ENCODE peak calls at places on chromosomes 12 and 14, in five cellular contexts. One of them, this sample, is unnamed.

GRCh38 chr12:26566670-26567069 is 266.3 kb downstream of the ITPR2 start:
- DNase-seq in glutamatergic neuron: no peak
- DNase-seq in heart left ventricle: no peak
- DNase-seq in body of pancreas: no peak
- DNase-seq in Calu3: no peak
- DNase-seq in this sample: no peak

GRCh38 chr12:26119391-26119981 is 5.4 kb downstream of the BHLHE41 start:
- DNase-seq in glutamatergic neuron: no peak
- DNase-seq in heart left ventricle: no peak
- DNase-seq in body of pancreas: no peak
- DNase-seq in Calu3: peak; percentile 31
- DNase-seq in this sample: no peak

GRCh38 chr14:55578511-55578910 is 1.5 kb upstream of the KTN1 start:
- DNase-seq in glutamatergic neuron: no peak
- DNase-seq in heart left ventricle: no peak
- DNase-seq in body of pancreas: no peak
- DNase-seq in Calu3: no peak
- DNase-seq in this sample: no peak

GRCh38 chr12:75706786-75707605 is 195.6 kb upstream of the KRR1 start:
- DNase-seq in glutamatergic neuron: no peak
- DNase-seq in heart left ventricle: no peak
- DNase-seq in body of pancreas: no peak
- DNase-seq in Calu3: no peak
- DNase-seq in this sample: no peak

GRCh38 chr14:26856832-26857508 is 259.1 kb upstream of the NOVA1 start:
- DNase-seq in glutamatergic neuron: no peak
- DNase-seq in heart left ventricle: peak; percentile 9
- DNase-seq in body of pancreas: no peak
- DNase-seq in Calu3: no peak
- DNase-seq in this sample: no peak

GRCh38 chr14:79136437-79137430 is 966.6 kb downstream of the NRXN3 start:
- DNase-seq in glutamatergic neuron: no peak
- DNase-seq in heart left ventricle: no peak
- DNase-seq in body of pancreas: no peak
- DNase-seq in Calu3: no peak
- DNase-seq in this sample: no peak

GRCh38 chr14:76976623-76977005 is 51.9 kb downstream of the IRF2BPL start:
- DNase-seq in glutamatergic neuron: no peak
- DNase-seq in heart left ventricle: no peak
- DNase-seq in body of pancreas: no peak
- DNase-seq in Calu3: no peak
- DNase-seq in this sample: no peak

GRCh38 chr12:6323340-6323994 is 13.0 kb downstream of the PLEKHG6 start:
- DNase-seq in glutamatergic neuron: no peak
- DNase-seq in heart left ventricle: peak; percentile 77
- DNase-seq in body of pancreas: peak; percentile 48
- DNase-seq in Calu3: peak; percentile 58
- DNase-seq in this sample: peak; percentile 57

GRCh38 chr12:33634544-33634943 is 194.9 kb upstream of the SYT10 start:
- DNase-seq in glutamatergic neuron: no peak
- DNase-seq in heart left ventricle: no peak
- DNase-seq in body of pancreas: no peak
- DNase-seq in Calu3: no peak
- DNase-seq in this sample: no peak

GRCh38 chr14:20516921-20517320 is 11.6 kb downstream of the RNASE10 start:
- DNase-seq in glutamatergic neuron: no peak
- DNase-seq in heart left ventricle: no peak
- DNase-seq in body of pancreas: no peak
- DNase-seq in Calu3: no peak
- DNase-seq in this sample: no peak

GRCh38 chr14:70724061-70724596 is 82.4 kb downstream of the TTC9 start:
- DNase-seq in glutamatergic neuron: no peak
- DNase-seq in heart left ventricle: no peak
- DNase-seq in body of pancreas: no peak
- DNase-seq in Calu3: no peak
- DNase-seq in this sample: no peak
- TF ChIP-seq CTCF in glutamatergic neuron: no peak
- TF ChIP-seq CTCF in heart left ventricle: no peak
- TF ChIP-seq CTCF in body of pancreas: no peak
- TF ChIP-seq CTCF in Calu3: no peak
- TF ChIP-seq CTCF in this sample: no peak

GRCh38 chr14:61759878-61760277 is 2.3 kb upstream of the SNAPC1 start:
- DNase-seq in glutamatergic neuron: no peak
- DNase-seq in heart left ventricle: no peak
- DNase-seq in body of pancreas: no peak
- DNase-seq in Calu3: no peak
- DNase-seq in this sample: no peak

GRCh38 chr14:61765225-61765943 is 3.2 kb downstream of the SNAPC1 start:
- DNase-seq in glutamatergic neuron: no peak
- DNase-seq in heart left ventricle: no peak
- DNase-seq in body of pancreas: no peak
- DNase-seq in Calu3: no peak
- DNase-seq in this sample: no peak

GRCh38 chr14:61764342-61765122 is 2.3 kb downstream of the SNAPC1 start:
- DNase-seq in glutamatergic neuron: no peak
- DNase-seq in heart left ventricle: no peak
- DNase-seq in body of pancreas: no peak
- DNase-seq in Calu3: no peak
- DNase-seq in this sample: no peak

GRCh38 chr14:61761959-61762786 is at the start of gene SNAPC1:
- DNase-seq in glutamatergic neuron: peak; percentile 98
- DNase-seq in heart left ventricle: peak; percentile 98
- DNase-seq in body of pancreas: peak; percentile 97
- DNase-seq in Calu3: peak; percentile 95
- DNase-seq in this sample: peak; percentile 88

DNA sequence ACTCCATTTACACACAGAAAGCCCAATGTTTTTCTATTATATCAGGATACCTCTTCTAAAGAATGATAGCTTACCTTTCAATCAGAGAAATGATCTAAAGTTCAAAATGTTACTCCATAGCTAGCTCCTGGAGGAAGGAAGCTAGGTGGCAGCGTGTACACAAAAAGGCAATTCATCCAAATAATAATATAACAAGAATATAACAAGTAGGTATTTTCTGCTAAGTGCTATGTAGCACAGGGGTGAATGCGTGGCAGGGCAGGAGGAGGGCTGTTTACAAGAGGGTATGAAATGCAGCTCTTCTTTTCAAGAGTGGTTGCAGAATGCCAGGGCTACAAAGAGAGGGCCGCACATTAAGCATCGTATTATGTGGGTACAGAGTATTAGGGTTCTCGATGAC is 663 bp upstream of the SNAPC1 start:
- DNase-seq in glutamatergic neuron: no peak
- DNase-seq in heart left ventricle: no peak
- DNase-seq in body of pancreas: no peak
- DNase-seq in Calu3: no peak
- DNase-seq in this sample: no peak
- TF ChIP-seq CTCF in glutamatergic neuron: no peak
- TF ChIP-seq CTCF in heart left ventricle: no peak
- TF ChIP-seq CTCF in body of pancreas: no peak
- TF ChIP-seq CTCF in Calu3: no peak
- TF ChIP-seq CTCF in this sample: no peak

GRCh38 chr12:3681595-3681921 is 71.4 kb downstream of the CRACR2A start:
- DNase-seq in glutamatergic neuron: no peak
- DNase-seq in heart left ventricle: no peak
- DNase-seq in body of pancreas: no peak
- DNase-seq in Calu3: no peak
- DNase-seq in this sample: no peak

GRCh38 chr12:3679831-3680230 is 73.1 kb downstream of the CRACR2A start:
- DNase-seq in glutamatergic neuron: no peak
- DNase-seq in heart left ventricle: no peak
- DNase-seq in body of pancreas: no peak
- DNase-seq in Calu3: no peak
- DNase-seq in this sample: no peak

GRCh38 chr12:3673960-3674708 is 78.8 kb downstream of the CRACR2A start:
- DNase-seq in glutamatergic neuron: no peak
- DNase-seq in heart left ventricle: no peak
- DNase-seq in body of pancreas: no peak
- DNase-seq in Calu3: no peak
- DNase-seq in this sample: no peak

GRCh38 chr12:3680919-3681594 is 71.9 kb downstream of the CRACR2A start:
- DNase-seq in glutamatergic neuron: peak; percentile 50
- DNase-seq in heart left ventricle: peak; percentile 49
- DNase-seq in body of pancreas: peak; percentile 30
- DNase-seq in Calu3: peak; percentile 38
- DNase-seq in this sample: no peak

GRCh38 chr12:3677609-3678008 is 75.3 kb downstream of the CRACR2A start:
- DNase-seq in glutamatergic neuron: no peak
- DNase-seq in heart left ventricle: no peak
- DNase-seq in body of pancreas: no peak
- DNase-seq in Calu3: no peak
- DNase-seq in this sample: no peak
- TF ChIP-seq CTCF in glutamatergic neuron: no peak
- TF ChIP-seq CTCF in heart left ventricle: no peak
- TF ChIP-seq CTCF in body of pancreas: no peak
- TF ChIP-seq CTCF in Calu3: no peak
- TF ChIP-seq CTCF in this sample: no peak

GRCh38 chr12:9753042-9753820 is 7.5 kb downstream of the CD69 start:
- DNase-seq in glutamatergic neuron: no peak
- DNase-seq in heart left ventricle: no peak
- DNase-seq in body of pancreas: no peak
- DNase-seq in Calu3: no peak
- DNase-seq in this sample: no peak

GRCh38 chr12:9754097-9754964 is 6.4 kb downstream of the CD69 start:
- DNase-seq in glutamatergic neuron: no peak
- DNase-seq in heart left ventricle: no peak
- DNase-seq in body of pancreas: no peak
- DNase-seq in Calu3: no peak
- DNase-seq in this sample: no peak

GRCh38 chr12:9750276-9751203 is 10.2 kb downstream of the CD69 start:
- DNase-seq in glutamatergic neuron: no peak
- DNase-seq in heart left ventricle: peak; percentile 29
- DNase-seq in body of pancreas: no peak
- DNase-seq in Calu3: peak; percentile 55
- DNase-seq in this sample: peak; percentile 54

GRCh38 chr12:9752145-9752717 is 8.5 kb downstream of the CD69 start:
- DNase-seq in glutamatergic neuron: no peak
- DNase-seq in heart left ventricle: no peak
- DNase-seq in body of pancreas: no peak
- DNase-seq in Calu3: no peak
- DNase-seq in this sample: no peak

DNA sequence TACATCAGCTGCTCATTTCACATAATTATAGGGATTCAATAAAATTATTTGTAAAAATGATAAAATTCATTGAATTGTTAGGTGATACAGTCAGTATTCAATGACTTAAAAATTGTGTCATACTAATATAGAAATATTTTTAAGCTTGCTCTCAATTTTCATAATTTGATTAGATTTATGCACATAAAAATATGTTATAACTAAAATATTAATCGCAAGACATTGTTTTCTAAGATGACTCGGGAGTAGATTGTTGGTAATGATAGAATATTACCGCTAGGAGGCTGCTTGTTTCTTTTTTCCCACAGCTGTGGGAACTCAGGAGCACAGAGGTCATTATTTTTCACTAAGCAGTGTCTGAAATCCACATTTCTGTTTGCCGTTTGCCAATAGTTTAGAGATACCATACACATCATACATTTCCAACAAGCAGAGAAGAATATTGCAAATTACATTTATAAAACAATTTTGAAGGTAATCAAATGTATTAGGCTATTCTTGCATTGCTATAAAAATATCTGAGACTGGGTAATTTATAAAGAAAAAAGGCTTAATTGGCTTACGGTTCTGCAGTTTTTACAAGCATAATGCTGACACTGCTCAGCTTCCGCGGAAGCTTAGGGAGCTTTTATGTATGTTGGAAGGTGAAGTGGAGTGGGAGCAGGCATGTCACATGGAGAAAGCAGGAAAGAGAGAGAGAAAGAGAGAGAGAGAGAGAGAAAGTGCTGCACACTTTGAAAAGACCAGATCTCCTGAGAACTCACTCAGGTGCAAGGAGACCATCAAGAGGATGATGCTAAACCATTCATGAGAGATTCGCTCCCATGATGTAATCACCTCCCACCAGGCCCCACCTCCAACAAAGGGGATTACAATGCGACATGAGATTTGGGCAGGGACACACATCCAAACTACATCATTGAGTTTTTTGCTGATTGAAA is 9.2 kb downstream of the CD69 start:
- DNase-seq in glutamatergic neuron: no peak
- DNase-seq in heart left ventricle: no peak
- DNase-seq in body of pancreas: no peak
- DNase-seq in Calu3: no peak
- DNase-seq in this sample: no peak
- TF ChIP-seq CTCF in glutamatergic neuron: peak; percentile 23
- TF ChIP-seq CTCF in heart left ventricle: peak; percentile 2
- TF ChIP-seq CTCF in body of pancreas: peak; percentile 16
- TF ChIP-seq CTCF in Calu3: no peak
- TF ChIP-seq CTCF in this sample: no peak

This sample was measured in endothelial cell.